ENCODE peak calls at places on chromosomes 4 and X, in five cellular contexts. One of them, this sample, is unnamed.

GRCh38 chrX:112761239-112762207 is 79.1 kb downstream of the AMOT start:
- DNase-seq in ELR: no peak
- DNase-seq in Right ventricle myocardium superior: no peak
- DNase-seq in EL: no peak
- DNase-seq in retina: no peak
- DNase-seq in this sample: no peak

GRCh38 chrX:137031517-137032377 is 2.0 kb downstream of the GPR101 start:
- DNase-seq in retina: peak; percentile 72
- DNase-seq in EL: peak; percentile 51
- DNase-seq in Right ventricle myocardium superior: no peak
- DNase-seq in ELR: peak; percentile 40
- DNase-seq in this sample: peak; percentile 25

GRCh38 chrX:16885628-16886027 is 15.5 kb upstream of the RBBP7 start:
- DNase-seq in Right ventricle myocardium superior: no peak
- DNase-seq in ELR: no peak
- DNase-seq in retina: no peak
- DNase-seq in EL: no peak
- DNase-seq in this sample: no peak

GRCh38 chrX:47540754-47541538 is 20.1 kb upstream of the ARAF start:
- DNase-seq in retina: peak; percentile 73
- DNase-seq in ELR: peak; percentile 90
- DNase-seq in EL: peak; percentile 86
- DNase-seq in Right ventricle myocardium superior: peak; percentile 70
- DNase-seq in this sample: peak; percentile 73

GRCh38 chrX:71623105-71623450 is 4.8 kb upstream of the CXCR3 start:
- DNase-seq in retina: no peak
- DNase-seq in Right ventricle myocardium superior: no peak
- DNase-seq in EL: no peak
- DNase-seq in ELR: no peak
- DNase-seq in this sample: no peak

GRCh38 chr4:121307441-121308327 is 73.1 kb downstream of the QRFPR start:
- DNase-seq in Right ventricle myocardium superior: no peak
- DNase-seq in retina: no peak
- DNase-seq in EL: peak; percentile 44
- DNase-seq in ELR: peak; percentile 62
- DNase-seq in this sample: no peak

GRCh38 chrX:124726313-124726712 is 379.9 kb downstream of the SH2D1A start:
- DNase-seq in ELR: no peak
- DNase-seq in EL: no peak
- DNase-seq in retina: no peak
- DNase-seq in Right ventricle myocardium superior: no peak
- DNase-seq in this sample: no peak

GRCh38 chr4:147591048-147591577 is 26.1 kb upstream of the TMEM184C start:
- DNase-seq in retina: no peak
- DNase-seq in ELR: no peak
- DNase-seq in Right ventricle myocardium superior: no peak
- DNase-seq in EL: no peak
- DNase-seq in this sample: no peak

GRCh38 chr4:12579172-12579571 is 905.0 kb downstream of the RAB28 start:
- DNase-seq in Right ventricle myocardium superior: no peak
- DNase-seq in ELR: no peak
- DNase-seq in EL: no peak
- DNase-seq in retina: peak; percentile 59
- DNase-seq in this sample: no peak

GRCh38 chr4:2806392-2807355 is 13.8 kb downstream of the SH3BP2 start:
- DNase-seq in ELR: no peak
- DNase-seq in EL: no peak
- DNase-seq in Right ventricle myocardium superior: peak; percentile 86
- DNase-seq in retina: peak; percentile 75
- DNase-seq in this sample: peak; percentile 80

GRCh38 chr4:142656178-142656577 is 189.9 kb downstream of the INPP4B start:
- DNase-seq in EL: peak; percentile 16
- DNase-seq in Right ventricle myocardium superior: no peak
- DNase-seq in ELR: peak; percentile 40
- DNase-seq in retina: peak; percentile 1
- DNase-seq in this sample: no peak